ENCODE peak calls at places on chromosome 21, in five cellular contexts. M is memory B cell; P is GM13976; B is progenitor cell of endocrine pancreas; V is central memory CD8-positive, alpha-beta T cell. N is an unnamed sample.

GRCh38 chr21:35284199-35284598 is 235.1 kb upstream of the RUNX1 start:
- DNase-seq in P (no peak), V (no peak), M (no peak), B (no peak), N (no peak)

GRCh38 chr21:43639470-43640178 is 19.7 kb downstream of the HSF2BP start:
- DNase-seq in P (no peak), M (no peak), B (no peak), V (no peak), N (no peak)

GRCh38 chr21:25464275-25464674 is 143.0 kb downstream of the MRPL39 start:
- DNase-seq in M (no peak), B (no peak), P (no peak), V (no peak), N (no peak)

GRCh38 chr21:44556879-44557278 is 1.7 kb downstream of the KRTAP10-3 start:
- DNase-seq in P (no peak), M (peak), B (peak), V (no peak), N (no peak)

GRCh38 chr21:15134711-15135110 is 69.9 kb upstream of the NRIP1 start:
- DNase-seq in M (no peak), V (no peak), P (no peak), B (no peak), N (no peak)

GRCh38 chr21:14773777-14774345 is 227.7 kb upstream of the SAMSN1 start:
- DNase-seq in M (peak), B (no peak), P (peak), V (peak), N (no peak)

GRCh38 chr21:28833181-28833580 is 159.5 kb downstream of the LTN1 start:
- DNase-seq in P (no peak), M (no peak), V (no peak), B (no peak), N (no peak)

GRCh38 chr21:35833991-35834390 is 226.3 kb downstream of the SETD4 start:
- DNase-seq in P (no peak), B (no peak), V (no peak), M (no peak), N (no peak)

GRCh38 chr21:33640697-33641338 is 723 bp downstream of the CRYZL1 start:
- DNase-seq in M (no peak), B (no peak), P (peak), V (no peak), N (no peak)

GRCh38 chr21:39444406-39445145 is 1.0 kb downstream of the LCA5L start:
- DNase-seq in B (no peak), V (no peak), P (no peak), M (no peak), N (no peak)

GRCh38 chr21:42456457-42456856 is 39.6 kb downstream of the RSPH1 start:
- DNase-seq in M (no peak), B (no peak), P (no peak), V (no peak), N (no peak)

GRCh38 chr21:28253378-28253777 is 739.3 kb downstream of the LTN1 start:
- DNase-seq in P (no peak), M (no peak), B (no peak), V (no peak), N (no peak)

GRCh38 chr21:33208534-33208933 is 21.2 kb upstream of the IFNAR2 start:
- DNase-seq in V (no peak), P (no peak), B (no peak), M (no peak), N (no peak)

GRCh38 chr21:37565530-37566223 is 199.1 kb downstream of the DYRK1A start:
- DNase-seq in V (no peak), M (no peak), P (no peak), B (no peak), N (no peak)

GRCh38 chr21:44301961-44302406 is 2.1 kb downstream of the PFKL start:
- DNase-seq in B (no peak), V (no peak), M (no peak), P (no peak), N (no peak)

N was measured in NCI-H1930.